ENCODE peak calls at places on chromosomes 2 and 18, in six cellular contexts. U, M, Y, H, C and T are unnamed samples.
A peak's percentile ranks its signal among the peaks of the same experiment; 100 is the strongest.

GRCh38 chr18:76487076-76487475 is 8.0 kb downstream of the ZNF516 start:
- DNase-seq in Y (no peak), C (no peak), H (no peak), M (no peak), U (no peak), T (no peak)

GRCh38 chr2:232295971-232296370 is 82.6 kb upstream of the ALPP start:
- DNase-seq in Y (no peak), M (no peak), U (no peak), H (no peak), C (no peak), T (no peak)

GRCh38 chr2:219369447-219369861 is 18.3 kb downstream of the DNPEP start:
- DNase-seq in C (peak; percentile 83), Y (no peak), M (peak; percentile 75), H (no peak), U (peak; percentile 60), T (no peak)

GRCh38 chr2:98008415-98008814 is 12.7 kb upstream of the TMEM131 start:
- DNase-seq in H (no peak), Y (no peak), C (no peak), U (no peak), M (no peak), T (no peak)

GRCh38 chr2:27843992-27844391 is 46.2 kb downstream of the RBKS start:
- DNase-seq in Y (no peak), U (no peak), M (no peak), H (no peak), C (no peak), T (no peak)

GRCh38 chr2:103525757-103526156 is 763.9 kb downstream of the TMEM182 start:
- DNase-seq in H (no peak), M (no peak), C (no peak), Y (no peak), U (no peak), T (no peak)

GRCh38 chr2:237774811-237775553 is 23.6 kb upstream of the RBM44 start:
- DNase-seq in C (peak; percentile 48), Y (peak; percentile 7), H (peak; percentile 56), M (no peak), U (peak; percentile 33), T (no peak)

GRCh38 chr2:224881846-224882245 is 160.4 kb downstream of the DOCK10 start:
- DNase-seq in C (no peak), H (no peak), Y (no peak), U (no peak), M (no peak), T (no peak)

GRCh38 chr2:188204830-188205229 is 86.8 kb upstream of the GULP1 start:
- DNase-seq in M (no peak), C (no peak), Y (no peak), U (no peak), H (no peak), T (no peak)

GRCh38 chr2:211429256-211429655 is 872.9 kb downstream of the CPS1 start:
- DNase-seq in Y (no peak), M (no peak), H (no peak), U (no peak), C (no peak), T (no peak)

GRCh38 chr2:212797484-212798205 is 259.0 kb upstream of the ERBB4 start:
- DNase-seq in U (no peak), C (no peak), M (no peak), Y (no peak), H (no peak), T (no peak)

GRCh38 chr2:2756886-2757285 is 425.8 kb upstream of the MYT1L start:
- DNase-seq in M (no peak), C (no peak), U (no peak), Y (no peak), H (no peak), T (no peak)
- H3K9me3 ChIP-seq in M (peaks cover 7% of the 10 kb centered on the region), C (no peaks in the 10 kb centered on the region), U (peaks cover 19% of the 10 kb centered on the region), Y (peaks cover 26% of the 10 kb centered on the region), H (no peaks in the 10 kb centered on the region), T (peaks cover 3% of the 10 kb centered on the region)

DNA sequence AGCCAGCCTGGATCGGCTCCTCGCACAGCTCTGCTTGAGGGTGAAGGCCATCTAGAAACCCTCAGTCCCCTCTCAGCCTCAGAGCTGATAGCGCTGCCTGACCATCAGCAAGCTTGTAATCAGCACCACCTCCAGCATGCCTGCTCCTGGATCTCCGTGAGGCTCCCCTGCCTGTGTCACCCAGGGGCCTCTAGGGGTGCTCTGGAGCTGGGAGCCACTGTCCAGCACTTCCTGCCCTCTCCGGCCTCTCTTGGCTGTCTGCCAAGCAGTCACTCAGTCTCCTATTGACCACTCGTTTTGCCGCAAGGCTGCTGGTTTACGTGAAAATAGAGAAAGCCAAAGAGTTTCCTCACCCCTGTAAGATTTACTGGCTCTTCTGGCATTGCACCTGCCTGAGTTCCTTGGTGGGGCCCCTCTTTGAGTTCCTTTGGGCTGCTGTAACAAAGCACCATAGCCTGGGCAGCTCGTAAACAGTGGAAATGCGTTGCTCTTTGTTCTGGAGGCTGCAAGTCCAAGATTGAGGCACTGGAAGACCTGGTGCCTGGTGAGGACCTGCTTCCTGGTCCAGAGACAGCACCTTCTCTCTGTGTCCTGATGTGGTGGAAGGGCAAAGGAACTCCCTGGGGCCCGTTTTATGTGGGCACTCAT is 17.9 kb downstream of the CAPN10 start:
- DNase-seq in C (peak; percentile 93), Y (peak; percentile 27), U (no peak), H (peak; percentile 57), M (peak; percentile 88), T (no peak)
- TF ChIP-seq CTCF in C (peak; percentile 81), Y (peak; percentile 66), U (no peak), H (peak; percentile 44), M (peak; percentile 32), T (no peak)

DNA sequence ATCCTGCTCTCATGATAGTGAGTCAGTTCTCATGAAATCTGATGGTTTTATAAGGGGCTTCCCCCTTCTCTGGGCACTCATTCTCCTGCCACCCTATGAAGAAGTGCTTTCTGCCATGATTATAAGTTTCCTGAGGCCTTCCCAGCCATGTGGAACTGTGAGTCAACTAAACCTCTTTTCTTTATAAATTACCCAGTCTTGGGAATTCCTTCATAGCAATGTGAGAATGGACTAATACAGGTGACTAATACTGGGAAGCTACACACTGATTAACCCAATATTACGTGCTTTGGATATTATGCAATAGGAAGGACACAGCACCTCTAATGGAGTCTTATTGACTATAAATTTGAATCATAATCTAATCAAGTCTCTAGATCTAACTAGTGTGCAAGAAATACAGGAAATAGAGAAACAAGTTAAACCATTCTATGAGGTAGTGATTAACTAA is 107.2 kb upstream of the ETAA1 start:
- DNase-seq in C (no peak), Y (no peak), U (no peak), M (no peak), H (no peak), T (no peak)
- H3K27ac ChIP-seq in C (no peak overlapping the region), Y (no peak overlapping the region), U (no peak overlapping the region), M (no peak overlapping the region), H (no peak overlapping the region), T (no peak overlapping the region)

DNA sequence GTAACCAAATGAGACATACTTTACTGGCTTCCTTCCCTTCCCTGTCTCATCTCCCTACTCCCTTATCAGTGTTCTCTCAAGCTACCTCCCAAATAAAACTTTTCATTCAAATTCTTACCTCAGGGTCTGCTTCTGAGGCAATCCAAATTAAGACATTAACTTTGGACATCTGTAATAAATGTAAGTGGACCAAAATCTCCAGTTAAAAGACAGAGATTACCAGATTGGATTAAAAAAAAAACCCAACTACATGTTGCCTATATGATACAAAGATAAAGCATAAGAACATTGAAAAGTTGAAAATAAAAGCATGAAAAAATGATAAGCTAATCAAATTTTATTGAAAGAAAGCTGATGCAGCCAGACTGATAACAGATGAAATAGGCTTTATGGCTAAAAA is 58.8 kb upstream of the ST3GAL5 start:
- DNase-seq in U (no peak), M (no peak), C (no peak), H (no peak), Y (no peak), T (no peak)
- H3K9me3 ChIP-seq in U (peaks cover 9% of the 10 kb centered on the region), M (peaks cover 4% of the 10 kb centered on the region), C (no peaks in the 10 kb centered on the region), H (peaks cover 12% of the 10 kb centered on the region), Y (peaks cover 15% of the 10 kb centered on the region), T (peaks cover under 1% of the 10 kb centered on the region)

GRCh38 chr2:23545811-23546210 is 160.8 kb downstream of the KLHL29 start:
- DNase-seq in M (no peak), H (no peak), U (no peak), Y (no peak), C (no peak), T (no peak)

GRCh38 chr2:23547725-23548124 is 162.7 kb downstream of the KLHL29 start:
- DNase-seq in M (no peak), U (no peak), Y (no peak), H (no peak), C (no peak), T (no peak)

GRCh38 chr2:23546913-23547312 is 161.9 kb downstream of the KLHL29 start:
- DNase-seq in M (no peak), H (no peak), Y (no peak), U (no peak), C (no peak), T (no peak)

GRCh38 chr2:23544589-23545295 is 159.8 kb downstream of the KLHL29 start:
- DNase-seq in U (no peak), Y (no peak), M (no peak), C (no peak), H (no peak), T (no peak)

DNA sequence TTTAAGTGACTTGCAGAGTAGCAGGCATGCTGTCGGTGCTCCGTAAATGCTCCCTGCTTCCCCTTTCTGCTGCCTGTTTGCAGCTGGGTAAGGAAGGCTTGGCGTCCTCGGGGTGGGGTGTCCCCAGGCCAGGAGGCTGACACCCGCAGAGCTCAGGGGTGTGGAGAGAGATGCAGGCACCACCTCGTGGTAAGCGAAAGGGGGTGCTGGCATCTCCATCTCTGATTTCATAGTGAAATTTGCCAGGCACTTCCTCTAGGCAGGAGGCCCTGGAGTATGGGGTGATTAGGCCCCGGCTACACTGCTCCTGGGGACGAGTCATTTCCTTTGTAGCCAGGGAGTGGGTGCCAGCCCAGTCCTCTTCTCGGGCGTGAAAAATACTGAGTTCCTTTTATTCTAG is 160.4 kb downstream of the KLHL29 start:
- DNase-seq in H (no peak), M (no peak), Y (no peak), C (no peak), U (no peak), T (no peak)
- TF ChIP-seq CTCF in H (no peak), M (peak; percentile 32), Y (no peak), C (no peak), U (no peak), T (no peak)